ENCODE peak calls at places on chromosomes 5 and 9, in four cellular contexts. E, T, A and Q are unnamed samples.

GRCh38 chr5:7714119-7714518 is 136.8 kb downstream of the CFAP90 start:
- DNase-seq in E (no peak), T (no peak), A (no peak), Q (no peak)

GRCh38 chr5:20572560-20572959 is 584.6 kb upstream of the CDH18 start:
- DNase-seq in E (peak), T (peak), A (no peak), Q (no peak)

GRCh38 chr5:6772886-6773285 is 59.7 kb downstream of the TENT4A start:
- DNase-seq in E (no peak), T (peak), A (no peak), Q (no peak)

GRCh38 chr5:125209650-125210049 is 463.2 kb upstream of the ZNF608 start:
- DNase-seq in E (no peak), T (no peak), A (no peak), Q (no peak)

GRCh38 chr9:3576358-3576757 is 50.6 kb upstream of the RFX3 start:
- DNase-seq in E (no peak), T (no peak), A (no peak), Q (no peak)

GRCh38 chr5:169116961-169117461 is 183.9 kb downstream of the SLIT3 start:
- DNase-seq in E (no peak), T (peak), A (no peak), Q (peak)

GRCh38 chr9:89684218-89684617 is 79.4 kb downstream of the GADD45G start:
- DNase-seq in E (no peak), T (no peak), A (no peak), Q (no peak)

GRCh38 chr9:115770521-115770920 is 383.1 kb upstream of the PAPPA start:
- DNase-seq in E (no peak), T (no peak), A (no peak), Q (no peak)

GRCh38 chr9:137575382-137575724 is 3.4 kb downstream of the DPH7 start:
- DNase-seq in E (no peak), T (no peak), A (no peak), Q (no peak)

GRCh38 chr9:13963005-13963653 is 350.8 kb downstream of the NFIB start:
- DNase-seq in E (no peak), T (no peak), A (no peak), Q (no peak)

GRCh38 chr9:89093201-89093600 is 85.4 kb downstream of the SHC3 start:
- DNase-seq in E (no peak), T (no peak), A (no peak), Q (no peak)

GRCh38 chr9:109440797-109441287 is 57.3 kb downstream of the PTPN3 start:
- DNase-seq in E (peak), T (peak), A (peak), Q (peak)

GRCh38 chr5:99010294-99010693 is 81.5 kb upstream of the CHD1 start:
- DNase-seq in E (no peak), T (peak), A (peak), Q (peak)

GRCh38 chr5:161406880-161407279 is 139.6 kb downstream of the GABRB2 start:
- DNase-seq in E (no peak), T (peak), A (no peak), Q (no peak)
- H3K4me2 ChIP-seq in E (no peak), T (no peak), A (no peak), Q (no peak)

DNA sequence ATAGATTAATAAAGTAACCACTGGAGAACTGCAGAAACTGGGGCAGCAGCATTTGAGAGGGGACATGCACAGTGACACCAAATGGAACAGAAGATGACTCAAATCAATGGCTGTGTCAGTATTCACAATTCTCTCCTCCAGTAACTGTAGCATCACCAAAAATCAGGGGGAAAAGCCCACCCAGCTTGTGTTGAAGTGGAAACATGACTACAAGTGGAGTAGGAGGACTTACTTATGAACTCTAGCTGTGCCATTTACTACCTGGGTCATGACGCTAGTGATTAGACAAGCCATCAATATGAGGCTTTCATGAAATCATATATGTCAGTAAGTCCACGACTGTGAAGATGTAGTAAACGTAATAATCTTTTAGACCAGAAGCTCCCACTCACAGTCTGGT is 199.8 kb upstream of the PTGER4 start:
- DNase-seq in E (no peak), T (no peak), A (no peak), Q (no peak)
- H3K56ac ChIP-seq in E (no peak), T (no peak), A (no peak), Q (no peak)

GRCh38 chr9:118533850-118534249 is 829.6 kb downstream of the TLR4 start:
- DNase-seq in E (no peak), T (no peak), A (no peak), Q (no peak)

GRCh38 chr9:118533101-118533500 is 828.9 kb downstream of the TLR4 start:
- DNase-seq in E (no peak), T (no peak), A (no peak), Q (no peak)

GRCh38 chr9:118529210-118529609 is 825.0 kb downstream of the TLR4 start:
- DNase-seq in E (no peak), T (peak), A (no peak), Q (no peak)

GRCh38 chr9:118529624-118530214 is 825.5 kb downstream of the TLR4 start:
- DNase-seq in E (no peak), T (peak), A (no peak), Q (no peak)
- H3K4me2 ChIP-seq in E (no peak), T (no peak), A (no peak), Q (no peak)

GRCh38 chr5:127298623-127299022 is 8.0 kb downstream of the MEGF10 start:
- DNase-seq in E (no peak), T (no peak), A (no peak), Q (no peak)
- H3K56ac ChIP-seq in E (no peak), T (no peak), A (no peak), Q (no peak)

DNA sequence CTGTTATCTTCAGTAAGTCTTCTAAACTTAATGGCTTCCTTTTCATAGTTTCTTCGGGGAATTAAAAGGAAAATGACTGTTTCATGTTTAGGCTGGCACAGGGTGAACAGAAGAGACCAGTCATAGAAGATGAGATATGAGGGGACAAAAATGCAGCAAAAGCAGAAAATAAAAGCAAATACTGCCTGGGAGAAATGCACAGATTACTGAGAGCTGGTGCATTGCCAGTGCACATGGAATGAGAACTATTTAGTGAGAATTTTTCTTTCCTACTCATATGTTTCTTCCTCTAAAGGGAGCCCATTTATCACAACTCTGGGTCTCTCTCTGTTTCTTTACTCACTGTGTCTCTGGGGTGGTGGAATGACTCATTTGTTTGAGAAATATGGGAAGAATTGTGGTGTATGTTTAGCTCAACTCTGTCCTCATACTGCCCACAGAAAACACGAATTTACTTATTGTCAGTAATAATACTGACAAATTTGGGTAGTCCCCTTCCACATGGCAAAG is 25.9 kb upstream of the ANKRD55 start:
- DNase-seq in E (peak), T (no peak), A (no peak), Q (no peak)
- H3K4me2 ChIP-seq in E (peak), T (no peak), A (no peak), Q (no peak)

GRCh38 chr9:84939766-84940165 is 270.2 kb downstream of the NTRK2 start:
- DNase-seq in E (no peak), T (peak), A (no peak), Q (no peak)
- H3K56ac ChIP-seq in E (no peak), T (no peak), A (no peak), Q (no peak)

GRCh38 chr9:132832171-132832570 is 45.9 kb downstream of the AK8 start:
- DNase-seq in E (no peak), T (no peak), A (no peak), Q (no peak)

GRCh38 chr9:132826131-132826530 is 52.0 kb downstream of the AK8 start:
- DNase-seq in E (no peak), T (no peak), A (no peak), Q (no peak)

GRCh38 chr9:132827366-132827765 is 50.7 kb downstream of the AK8 start:
- DNase-seq in E (no peak), T (no peak), A (no peak), Q (no peak)

GRCh38 chr9:132826576-132827365 is 51.3 kb downstream of the AK8 start:
- DNase-seq in E (no peak), T (no peak), A (no peak), Q (no peak)

GRCh38 chr9:132828201-132828770 is 49.8 kb downstream of the AK8 start:
- DNase-seq in E (no peak), T (no peak), A (no peak), Q (no peak)
- H3K4me2 ChIP-seq in E (no peak), T (no peak), A (no peak), Q (no peak)

DNA sequence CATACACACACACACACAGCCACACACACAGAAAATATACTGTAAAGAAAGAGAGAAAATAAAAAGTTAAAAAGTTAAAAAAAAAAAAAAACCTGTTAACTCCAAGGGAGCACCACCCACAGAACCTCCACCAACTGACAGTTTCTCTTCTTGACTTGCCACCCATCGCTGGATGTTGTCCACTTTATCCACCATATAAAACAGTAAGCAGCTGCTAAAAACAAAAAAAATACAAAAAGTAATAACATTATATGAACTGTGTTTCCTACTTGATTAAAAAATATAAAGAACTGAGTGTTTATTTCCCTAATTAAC is 1.2 kb downstream of the PURA start:
- DNase-seq in E (no peak), T (no peak), A (no peak), Q (no peak)
- H3K56ac ChIP-seq in E (no peak), T (no peak), A (no peak), Q (no peak)